ENCODE peak calls at places on chromosomes 11 and 22, in four cellular contexts. One of them, this sample, is unnamed.

GRCh38 chr11:55826919-55827318 is at the start of gene OR5L2:
- DNase-seq in SK-N-SH: no peak
- DNase-seq in HepG2: no peak
- DNase-seq in IMR-90: no peak
- DNase-seq in this sample: no peak

GRCh38 chr11:58006940-58007339 is 16.7 kb upstream of the OR9Q1 start:
- DNase-seq in SK-N-SH: no peak
- DNase-seq in HepG2: no peak
- DNase-seq in IMR-90: peak
- DNase-seq in this sample: no peak

GRCh38 chr11:63682045-63682915 is 980 bp downstream of the RTN3 start:
- DNase-seq in SK-N-SH: peak
- DNase-seq in HepG2: peak
- DNase-seq in IMR-90: no peak
- DNase-seq in this sample: peak

GRCh38 chr22:43396934-43397457 is 14.8 kb upstream of the MPPED1 start:
- DNase-seq in SK-N-SH: no peak
- DNase-seq in HepG2: peak
- DNase-seq in IMR-90: no peak
- DNase-seq in this sample: no peak

GRCh38 chr22:20016734-20017621 is at the start of gene ARVCF:
- DNase-seq in SK-N-SH: peak
- DNase-seq in HepG2: peak
- DNase-seq in IMR-90: peak
- DNase-seq in this sample: peak

GRCh38 chr22:49368976-49369725 is 458.5 kb downstream of the BRD1 start:
- DNase-seq in SK-N-SH: peak
- DNase-seq in HepG2: no peak
- DNase-seq in IMR-90: no peak
- DNase-seq in this sample: no peak

GRCh38 chr11:71484248-71485062 is 31.5 kb downstream of the NADSYN1 start:
- DNase-seq in SK-N-SH: no peak
- DNase-seq in HepG2: no peak
- DNase-seq in IMR-90: no peak
- DNase-seq in this sample: no peak

GRCh38 chr22:17920145-17920605 is 104.2 kb downstream of the MICAL3 start:
- DNase-seq in SK-N-SH: peak
- DNase-seq in HepG2: peak
- DNase-seq in IMR-90: peak
- DNase-seq in this sample: no peak

GRCh38 chr11:112525270-112525669 is 264.6 kb upstream of the PLET1 start:
- DNase-seq in SK-N-SH: no peak
- DNase-seq in HepG2: no peak
- DNase-seq in IMR-90: no peak
- DNase-seq in this sample: no peak

GRCh38 chr22:19769393-19769715 is 8.8 kb downstream of the TBX1 start:
- DNase-seq in SK-N-SH: no peak
- DNase-seq in HepG2: no peak
- DNase-seq in IMR-90: no peak
- DNase-seq in this sample: no peak

GRCh38 chr11:9264381-9265210 is 554 bp downstream of the DENND5A start:
- DNase-seq in SK-N-SH: peak
- DNase-seq in HepG2: no peak
- DNase-seq in IMR-90: peak
- DNase-seq in this sample: no peak

GRCh38 chr11:61357233-61357893 is 4.3 kb downstream of the CYB561A3 start:
- DNase-seq in SK-N-SH: no peak
- DNase-seq in HepG2: no peak
- DNase-seq in IMR-90: no peak
- DNase-seq in this sample: no peak

GRCh38 chr11:67543585-67543984 is 20.3 kb upstream of the CABP2 start:
- DNase-seq in SK-N-SH: no peak
- DNase-seq in HepG2: no peak
- DNase-seq in IMR-90: no peak
- DNase-seq in this sample: no peak

GRCh38 chr11:80365315-80365714 is 924.5 kb upstream of the TENM4 start:
- DNase-seq in SK-N-SH: no peak
- DNase-seq in HepG2: no peak
- DNase-seq in IMR-90: no peak
- DNase-seq in this sample: no peak

GRCh38 chr22:37290737-37291136 is 8.4 kb downstream of the CYTH4 start:
- DNase-seq in SK-N-SH: no peak
- DNase-seq in HepG2: no peak
- DNase-seq in IMR-90: peak
- DNase-seq in this sample: no peak

GRCh38 chr11:64876226-64876750 is 2.1 kb downstream of the EHD1 start:
- DNase-seq in SK-N-SH: no peak
- DNase-seq in HepG2: no peak
- DNase-seq in IMR-90: no peak
- DNase-seq in this sample: no peak

GRCh38 chr22:18076060-18076497 is 1.7 kb upstream of the PEX26 start:
- DNase-seq in SK-N-SH: peak
- DNase-seq in HepG2: peak
- DNase-seq in IMR-90: peak
- DNase-seq in this sample: no peak

GRCh38 chr11:1120532-1121342 is 37.0 kb upstream of the MUC5AC start:
- DNase-seq in SK-N-SH: peak
- DNase-seq in HepG2: no peak
- DNase-seq in IMR-90: no peak
- DNase-seq in this sample: no peak

GRCh38 chr11:70064726-70065317 is 13.3 kb upstream of the ANO1 start:
- DNase-seq in SK-N-SH: no peak
- DNase-seq in HepG2: no peak
- DNase-seq in IMR-90: no peak
- DNase-seq in this sample: no peak

GRCh38 chr22:21569459-21570161 is 2.1 kb downstream of the UBE2L3 start:
- DNase-seq in SK-N-SH: no peak
- DNase-seq in HepG2: no peak
- DNase-seq in IMR-90: no peak
- DNase-seq in this sample: no peak

GRCh38 chr22:22930222-22930497 is 42.5 kb downstream of the IGLL5 start:
- DNase-seq in SK-N-SH: no peak
- DNase-seq in HepG2: no peak
- DNase-seq in IMR-90: no peak
- DNase-seq in this sample: no peak

GRCh38 chr22:36546092-36546804 is 17.3 kb upstream of the EIF3D start:
- DNase-seq in SK-N-SH: peak
- DNase-seq in HepG2: peak
- DNase-seq in IMR-90: peak
- DNase-seq in this sample: peak

GRCh38 chr11:12808519-12808918 is 134.3 kb downstream of the TEAD1 start:
- DNase-seq in SK-N-SH: no peak
- DNase-seq in HepG2: no peak
- DNase-seq in IMR-90: peak
- DNase-seq in this sample: no peak

GRCh38 chr11:64745219-64745522 is 1.2 kb upstream of the RASGRP2 start:
- DNase-seq in SK-N-SH: peak
- DNase-seq in HepG2: no peak
- DNase-seq in IMR-90: no peak
- DNase-seq in this sample: no peak

GRCh38 chr11:69180726-69181125 is 25.0 kb downstream of the SMIM38 start:
- DNase-seq in SK-N-SH: no peak
- DNase-seq in HepG2: no peak
- DNase-seq in IMR-90: no peak
- DNase-seq in this sample: no peak

GRCh38 chr22:39664485-39665200 is 94.1 kb downstream of the CACNA1I start:
- DNase-seq in SK-N-SH: peak
- DNase-seq in HepG2: no peak
- DNase-seq in IMR-90: no peak
- DNase-seq in this sample: peak

GRCh38 chr11:48013269-48013901 is 33.0 kb downstream of the PTPRJ start:
- DNase-seq in SK-N-SH: no peak
- DNase-seq in HepG2: peak
- DNase-seq in IMR-90: peak
- DNase-seq in this sample: no peak

GRCh38 chr11:68689737-68690625 is 5.6 kb downstream of the GAL start:
- DNase-seq in SK-N-SH: no peak
- DNase-seq in HepG2: no peak
- DNase-seq in IMR-90: no peak
- DNase-seq in this sample: no peak

GRCh38 chr22:44932493-44932892 is 77.3 kb downstream of the PHF21B start:
- DNase-seq in SK-N-SH: no peak
- DNase-seq in HepG2: no peak
- DNase-seq in IMR-90: no peak
- DNase-seq in this sample: no peak

GRCh38 chr11:129785383-129786111 is 30.1 kb upstream of the TMEM45B start:
- DNase-seq in SK-N-SH: peak
- DNase-seq in HepG2: peak
- DNase-seq in IMR-90: peak
- DNase-seq in this sample: no peak

GRCh38 chr11:80441821-80442220 is 1001.0 kb upstream of the TENM4 start:
- DNase-seq in SK-N-SH: no peak
- DNase-seq in HepG2: no peak
- DNase-seq in IMR-90: peak
- DNase-seq in this sample: no peak

GRCh38 chr11:117443269-117444186 is 115.9 kb downstream of the CEP164 start:
- DNase-seq in SK-N-SH: peak
- DNase-seq in HepG2: peak
- DNase-seq in IMR-90: peak
- DNase-seq in this sample: peak

GRCh38 chr11:114284914-114285313 is 11.3 kb upstream of the NNMT start:
- DNase-seq in SK-N-SH: no peak
- DNase-seq in HepG2: no peak
- DNase-seq in IMR-90: no peak
- DNase-seq in this sample: no peak

GRCh38 chr11:114287154-114287553 is 9.0 kb upstream of the NNMT start:
- DNase-seq in SK-N-SH: no peak
- DNase-seq in HepG2: no peak
- DNase-seq in IMR-90: no peak
- DNase-seq in this sample: no peak

GRCh38 chr11:114284021-114284420 is 12.2 kb upstream of the NNMT start:
- DNase-seq in SK-N-SH: peak
- DNase-seq in HepG2: no peak
- DNase-seq in IMR-90: no peak
- DNase-seq in this sample: peak

GRCh38 chr11:114283422-114283821 is 12.8 kb upstream of the NNMT start:
- DNase-seq in SK-N-SH: no peak
- DNase-seq in HepG2: no peak
- DNase-seq in IMR-90: no peak
- DNase-seq in this sample: no peak

GRCh38 chr11:114285599-114285998 is 10.6 kb upstream of the NNMT start:
- DNase-seq in SK-N-SH: no peak
- DNase-seq in HepG2: no peak
- DNase-seq in IMR-90: peak
- DNase-seq in this sample: no peak
- TF ChIP-seq RAD21 in SK-N-SH: no peak
- TF ChIP-seq RAD21 in HepG2: no peak
- TF ChIP-seq RAD21 in IMR-90: no peak
- TF ChIP-seq RAD21 in this sample: no peak

GRCh38 chr22:28925916-28926315 is 42.5 kb downstream of the ZNRF3 start:
- DNase-seq in SK-N-SH: no peak
- DNase-seq in HepG2: no peak
- DNase-seq in IMR-90: no peak
- DNase-seq in this sample: no peak

GRCh38 chr22:28921585-28921879 is 38.2 kb downstream of the ZNRF3 start:
- DNase-seq in SK-N-SH: no peak
- DNase-seq in HepG2: peak
- DNase-seq in IMR-90: no peak
- DNase-seq in this sample: no peak

GRCh38 chr22:28922540-28923244 is 39.3 kb downstream of the ZNRF3 start:
- DNase-seq in SK-N-SH: no peak
- DNase-seq in HepG2: peak
- DNase-seq in IMR-90: no peak
- DNase-seq in this sample: no peak

GRCh38 chr22:28920757-28921584 is 37.6 kb downstream of the ZNRF3 start:
- DNase-seq in SK-N-SH: no peak
- DNase-seq in HepG2: peak
- DNase-seq in IMR-90: no peak
- DNase-seq in this sample: no peak

GRCh38 chr22:28923826-28924732 is 40.7 kb downstream of the ZNRF3 start:
- DNase-seq in SK-N-SH: peak
- DNase-seq in HepG2: peak
- DNase-seq in IMR-90: no peak
- DNase-seq in this sample: no peak
- TF ChIP-seq USF2 in SK-N-SH: no peak
- TF ChIP-seq USF2 in HepG2: no peak
- TF ChIP-seq USF2 in IMR-90: no peak
- TF ChIP-seq USF2 in this sample: no peak

DNA sequence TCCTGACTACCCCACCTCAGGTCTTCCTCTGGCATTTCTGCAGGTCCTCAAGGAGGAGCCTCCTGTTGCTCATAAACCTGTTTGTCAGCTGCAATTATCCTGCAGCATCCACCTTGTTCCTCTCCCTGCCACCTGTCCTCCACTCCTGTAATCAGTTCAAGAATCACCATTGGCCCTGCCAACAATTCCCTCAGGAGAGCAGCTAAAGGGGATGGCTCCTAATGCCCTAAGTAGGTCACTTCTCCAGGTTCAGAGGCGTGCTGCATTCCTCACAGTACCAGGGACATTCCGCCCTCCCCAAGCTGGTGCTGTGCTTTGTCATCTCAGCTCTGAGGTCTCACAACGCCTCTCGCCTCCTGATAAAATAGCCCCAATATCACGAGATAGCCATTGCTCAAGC is 2.1 kb downstream of the CLDN25 start:
- DNase-seq in SK-N-SH: no peak
- DNase-seq in HepG2: no peak
- DNase-seq in IMR-90: no peak
- DNase-seq in this sample: no peak
- TF ChIP-seq RAD21 in SK-N-SH: no peak
- TF ChIP-seq RAD21 in HepG2: no peak
- TF ChIP-seq RAD21 in IMR-90: no peak
- TF ChIP-seq RAD21 in this sample: no peak

GRCh38 chr22:27100789-27101188 is 443.4 kb downstream of the MIAT start:
- DNase-seq in SK-N-SH: peak
- DNase-seq in HepG2: no peak
- DNase-seq in IMR-90: peak
- DNase-seq in this sample: peak
- TF ChIP-seq USF2 in SK-N-SH: no peak
- TF ChIP-seq USF2 in HepG2: no peak
- TF ChIP-seq USF2 in IMR-90: no peak
- TF ChIP-seq USF2 in this sample: no peak

GRCh38 chr11:45405916-45406670 is 120.0 kb upstream of the SYT13 start:
- DNase-seq in SK-N-SH: no peak
- DNase-seq in HepG2: no peak
- DNase-seq in IMR-90: peak
- DNase-seq in this sample: no peak
- TF ChIP-seq RAD21 in SK-N-SH: peak
- TF ChIP-seq RAD21 in HepG2: no peak
- TF ChIP-seq RAD21 in IMR-90: peak
- TF ChIP-seq RAD21 in this sample: peak

GRCh38 chr22:50715776-50716175 is 22.2 kb upstream of the ACR start:
- DNase-seq in SK-N-SH: no peak
- DNase-seq in HepG2: no peak
- DNase-seq in IMR-90: no peak
- DNase-seq in this sample: no peak
- TF ChIP-seq USF2 in SK-N-SH: no peak
- TF ChIP-seq USF2 in HepG2: no peak
- TF ChIP-seq USF2 in IMR-90: no peak
- TF ChIP-seq USF2 in this sample: no peak

DNA sequence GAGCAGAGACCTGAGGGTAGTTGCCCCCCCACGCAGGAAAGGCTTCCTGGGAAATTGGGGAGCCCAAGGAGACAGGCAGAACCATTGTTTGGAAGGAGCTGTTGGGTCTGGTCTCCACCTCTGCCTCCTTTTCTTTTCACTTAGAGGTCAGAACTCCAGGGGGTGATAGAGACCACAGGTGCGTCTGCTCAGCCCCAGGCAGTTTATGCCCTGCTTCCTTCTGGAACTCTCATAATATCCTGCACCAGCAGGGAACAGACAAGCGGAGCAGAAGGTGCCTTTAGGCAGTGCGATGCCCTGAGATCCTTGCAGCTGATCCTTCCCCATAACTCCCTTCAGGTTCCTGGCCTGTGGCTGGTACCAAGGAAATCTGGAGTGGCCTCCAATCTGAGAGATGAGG is 120.2 kb downstream of the NECTIN1 start:
- DNase-seq in SK-N-SH: no peak
- DNase-seq in HepG2: peak
- DNase-seq in IMR-90: no peak
- DNase-seq in this sample: no peak
- TF ChIP-seq RAD21 in SK-N-SH: no peak
- TF ChIP-seq RAD21 in HepG2: no peak
- TF ChIP-seq RAD21 in IMR-90: no peak
- TF ChIP-seq RAD21 in this sample: peak

This sample was measured in H1.